ENCODE peak calls at places on chromosomes 4 and X, in ten cellular contexts. Y, W, D, V, T, F, S, R, B and N are unnamed samples.
A peak's percentile ranks its signal among the peaks of the same experiment; 100 is the strongest.

GRCh38 chr4:153174821-153175567 is 29.2 kb upstream of the TRIM2 start:
- DNase-seq in Y (no peak), W (no peak), D (no peak), V (no peak), T (no peak), F (no peak), S (no peak), R (no peak), B (no peak), N (no peak)

GRCh38 chrX:1212532-1212931 is at the start of gene CRLF2:
- DNase-seq in Y (peak; percentile 5), W (no peak), D (no peak), V (no peak), T (no peak), F (no peak), S (peak; percentile 29), R (no peak), B (peak; percentile 44), N (no peak)

GRCh38 chr4:27154706-27155105 is 294.1 kb downstream of the STIM2 start:
- DNase-seq in Y (no peak), W (no peak), D (no peak), V (no peak), T (no peak), F (peak; percentile 50), S (peak; percentile 83), R (no peak), B (no peak), N (no peak)

GRCh38 chr4:68250151-68250930 is 4.8 kb upstream of the TMPRSS11B start:
- DNase-seq in Y (no peak), W (no peak), D (no peak), V (no peak), T (no peak), F (no peak), S (peak; percentile 9), R (no peak), B (no peak), N (no peak)

GRCh38 chr4:153486281-153487151 is 20.4 kb downstream of the TMEM131L start:
- DNase-seq in Y (peak; percentile 29), W (peak; percentile 27), D (peak; percentile 76), V (no peak), T (peak; percentile 38), F (peak; percentile 74), S (peak; percentile 97), R (no peak), B (no peak), N (peak; percentile 90)

GRCh38 chr4:143432258-143432591 is 81.3 kb upstream of the SMARCA5 start:
- DNase-seq in Y (no peak), W (no peak), D (no peak), V (no peak), T (no peak), F (no peak), S (no peak), R (no peak), B (no peak), N (no peak)

GRCh38 chr4:21848001-21848400 is 100.6 kb downstream of the KCNIP4 start:
- DNase-seq in Y (no peak), W (no peak), D (no peak), V (no peak), T (no peak), F (no peak), S (no peak), R (no peak), B (no peak), N (no peak)

GRCh38 chr4:129282293-129282692 is 186.3 kb downstream of the C4orf33 start:
- DNase-seq in Y (no peak), W (no peak), D (no peak), V (no peak), T (no peak), F (no peak), S (no peak), R (no peak), B (no peak), N (no peak)

GRCh38 chr4:66606908-66607307 is 936.6 kb upstream of the EPHA5 start:
- DNase-seq in Y (no peak), W (no peak), D (no peak), V (no peak), T (no peak), F (no peak), S (no peak), R (no peak), B (no peak), N (no peak)

GRCh38 chr4:48043504-48043903 is 26.9 kb downstream of the NIPAL1 start:
- DNase-seq in Y (no peak), W (no peak), D (no peak), V (no peak), T (no peak), F (no peak), S (no peak), R (no peak), B (no peak), N (no peak)

GRCh38 chr4:6184169-6184568 is 16.2 kb downstream of the JAKMIP1 start:
- DNase-seq in Y (no peak), W (no peak), D (no peak), V (no peak), T (no peak), F (no peak), S (no peak), R (no peak), B (no peak), N (no peak)

GRCh38 chr4:121307441-121308327 is 73.1 kb downstream of the QRFPR start:
- DNase-seq in Y (peak; percentile 73), W (no peak), D (no peak), V (no peak), T (no peak), F (peak; percentile 72), S (peak; percentile 63), R (no peak), B (peak; percentile 28), N (peak; percentile 25)

GRCh38 chr4:16859031-16859430 is 39.4 kb downstream of the LDB2 start:
- DNase-seq in Y (no peak), W (no peak), D (no peak), V (no peak), T (no peak), F (no peak), S (no peak), R (no peak), B (no peak), N (no peak)

GRCh38 chr4:63221477-63221876 is 1187.8 kb downstream of the TECRL start:
- DNase-seq in Y (no peak), W (no peak), D (no peak), V (no peak), T (no peak), F (no peak), S (no peak), R (no peak), B (no peak), N (no peak)

GRCh38 chr4:179536694-179537093 is 2094.5 kb upstream of the AGA start:
- DNase-seq in Y (no peak), W (no peak), D (no peak), V (no peak), T (no peak), F (no peak), S (no peak), R (no peak), B (no peak), N (no peak)

GRCh38 chr4:1056671-1057402 is 45.4 kb downstream of the FGFRL1 start:
- DNase-seq in Y (no peak), W (no peak), D (no peak), V (no peak), T (no peak), F (no peak), S (no peak), R (no peak), B (no peak), N (no peak)

GRCh38 chr4:13706130-13706529 is 78.6 kb upstream of the BOD1L1 start:
- DNase-seq in Y (no peak), W (peak; percentile 13), D (no peak), V (peak; percentile 16), T (no peak), F (no peak), S (peak; percentile 85), R (no peak), B (no peak), N (peak; percentile 46)
- H3K27ac ChIP-seq in Y (no peak overlapping the region), W (peak overlapping the region; percentile 87), D (no peak overlapping the region), V (peak overlapping the region; percentile 87), T (no peak overlapping the region), F (peak overlapping the region; percentile 53), S (peak overlapping the region; percentile 91), R (peak overlapping the region; percentile 60), B (no peak overlapping the region), N (peak overlapping the region; percentile 98)

DNA sequence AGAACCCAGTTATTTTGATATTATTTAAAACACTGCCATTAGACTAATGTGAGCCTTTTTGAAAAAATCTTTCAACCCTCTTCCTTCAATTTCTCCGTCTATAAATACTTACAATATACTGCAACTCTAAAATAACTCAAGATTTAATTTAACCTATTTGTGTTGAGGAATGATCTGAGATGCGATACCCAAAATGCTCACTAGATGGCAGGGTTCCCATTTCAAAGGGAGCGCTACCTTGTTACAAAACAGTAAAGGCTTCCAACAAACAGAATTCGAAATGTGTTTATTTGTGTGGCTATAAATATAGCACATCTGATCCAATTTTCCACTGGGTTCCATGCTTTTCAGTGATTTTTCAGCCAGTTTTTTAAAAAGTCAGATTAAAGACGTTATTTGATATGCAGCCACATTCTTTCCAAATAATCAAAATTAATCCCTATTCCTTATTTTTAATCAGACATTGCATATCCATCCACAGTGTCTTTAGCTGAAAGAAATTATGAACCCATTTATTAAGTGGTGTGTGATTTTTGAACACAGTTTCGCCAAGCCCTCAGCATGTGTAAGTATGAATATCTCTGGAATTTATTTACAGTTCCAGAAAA is 667.9 kb upstream of the LCORL start:
- DNase-seq in Y (peak; percentile 69), W (peak; percentile 41), D (peak; percentile 47), V (no peak), T (peak; percentile 55), F (peak; percentile 83), S (peak; percentile 28), R (no peak), B (peak; percentile 71), N (peak; percentile 1)
- H3K27ac ChIP-seq in Y (no peak overlapping the region), W (no peak overlapping the region), D (no peak overlapping the region), V (no peak overlapping the region), T (no peak overlapping the region), F (no peak overlapping the region), S (no peak overlapping the region), R (no peak overlapping the region), B (no peak overlapping the region), N (no peak overlapping the region)

GRCh38 chr4:171202908-171203307 is 610.3 kb upstream of the GALNTL6 start:
- DNase-seq in Y (no peak), W (no peak), D (no peak), V (no peak), T (no peak), F (peak; percentile 18), S (no peak), R (no peak), B (no peak), N (no peak)

DNA sequence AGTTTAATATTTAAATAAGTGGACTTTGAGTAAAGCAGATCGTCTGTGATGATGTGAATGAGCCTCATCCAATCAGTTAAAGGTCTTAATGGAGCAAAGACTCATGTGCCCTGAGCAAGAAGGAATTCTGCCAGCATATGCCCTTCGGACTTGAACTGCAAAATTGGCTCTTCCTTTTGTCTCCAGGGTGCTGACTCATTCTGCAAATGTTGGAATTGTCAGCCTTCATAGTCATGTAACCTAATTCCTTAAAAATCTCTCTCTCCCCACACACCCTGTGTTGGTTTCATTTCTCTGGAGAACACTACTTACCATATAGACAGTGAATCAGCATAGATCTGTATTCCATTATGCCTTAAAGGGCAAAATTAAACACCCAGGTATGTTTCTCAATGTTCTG is 609.8 kb upstream of the GALNTL6 start:
- DNase-seq in Y (peak; percentile 2), W (no peak), D (no peak), V (no peak), T (no peak), F (no peak), S (peak; percentile 20), R (no peak), B (no peak), N (no peak)
- H3K27ac ChIP-seq in Y (no peak overlapping the region), W (no peak overlapping the region), D (no peak overlapping the region), V (no peak overlapping the region), T (no peak overlapping the region), F (no peak overlapping the region), S (no peak overlapping the region), R (no peak overlapping the region), B (no peak overlapping the region), N (no peak overlapping the region)

GRCh38 chrX:13094780-13095425 is 50.5 kb upstream of the FAM9C start:
- DNase-seq in Y (no peak), W (no peak), D (no peak), V (peak; percentile 16), T (no peak), F (no peak), S (no peak), R (no peak), B (no peak), N (no peak)
- H3K27ac ChIP-seq in Y (no peak overlapping the region), W (peak overlapping the region; percentile 39), D (peak overlapping the region; percentile 21), V (peak overlapping the region; percentile 56), T (peak overlapping the region; percentile 24), F (peak overlapping the region; percentile 33), S (no peak overlapping the region), R (peak overlapping the region; percentile 5), B (no peak overlapping the region), N (no peak overlapping the region)